ENCODE peak calls at places on chromosomes 5 and 9, in nine cellular contexts. One of them, this sample, is unnamed.

GRCh38 chr5:132526974-132527564 is 16.3 kb downstream of the IL5 start:
- DNase-seq in CD4-positive, alpha-beta T cell: no peak
- DNase-seq in cardiac muscle cell: no peak
- DNase-seq in CD8-positive, alpha-beta T cell: no peak
- DNase-seq in Calu3: no peak
- DNase-seq in GM23338: no peak
- DNase-seq in colonic mucosa: no peak
- DNase-seq in A549: no peak
- DNase-seq in mammary epithelial cell: peak
- DNase-seq in this sample: no peak

GRCh38 chr5:150286820-150287219 is 2.8 kb downstream of the CAMK2A start:
- DNase-seq in CD4-positive, alpha-beta T cell: no peak
- DNase-seq in cardiac muscle cell: no peak
- DNase-seq in CD8-positive, alpha-beta T cell: no peak
- DNase-seq in Calu3: peak
- DNase-seq in GM23338: peak
- DNase-seq in colonic mucosa: no peak
- DNase-seq in A549: peak
- DNase-seq in mammary epithelial cell: no peak
- DNase-seq in this sample: no peak

GRCh38 chr5:72137826-72138409 is 30.6 kb downstream of the MAP1B start:
- DNase-seq in CD4-positive, alpha-beta T cell: no peak
- DNase-seq in cardiac muscle cell: no peak
- DNase-seq in CD8-positive, alpha-beta T cell: no peak
- DNase-seq in Calu3: no peak
- DNase-seq in GM23338: no peak
- DNase-seq in colonic mucosa: no peak
- DNase-seq in A549: no peak
- DNase-seq in mammary epithelial cell: no peak
- DNase-seq in this sample: no peak

GRCh38 chr9:34576943-34577634 is 12.4 kb downstream of the CNTFR start:
- DNase-seq in CD4-positive, alpha-beta T cell: no peak
- DNase-seq in cardiac muscle cell: peak
- DNase-seq in CD8-positive, alpha-beta T cell: no peak
- DNase-seq in Calu3: no peak
- DNase-seq in GM23338: peak
- DNase-seq in colonic mucosa: no peak
- DNase-seq in A549: no peak
- DNase-seq in mammary epithelial cell: no peak
- DNase-seq in this sample: no peak

GRCh38 chr9:23663536-23663935 is 162.5 kb downstream of the ELAVL2 start:
- DNase-seq in CD4-positive, alpha-beta T cell: no peak
- DNase-seq in cardiac muscle cell: no peak
- DNase-seq in CD8-positive, alpha-beta T cell: no peak
- DNase-seq in Calu3: no peak
- DNase-seq in GM23338: no peak
- DNase-seq in colonic mucosa: peak
- DNase-seq in A549: no peak
- DNase-seq in mammary epithelial cell: peak
- DNase-seq in this sample: no peak

GRCh38 chr5:126015244-126016054 is 407.8 kb upstream of the GRAMD2B start:
- DNase-seq in CD4-positive, alpha-beta T cell: no peak
- DNase-seq in cardiac muscle cell: peak
- DNase-seq in CD8-positive, alpha-beta T cell: no peak
- DNase-seq in Calu3: no peak
- DNase-seq in GM23338: no peak
- DNase-seq in colonic mucosa: no peak
- DNase-seq in A549: no peak
- DNase-seq in mammary epithelial cell: peak
- DNase-seq in this sample: no peak

GRCh38 chr5:32523625-32524024 is 61.7 kb upstream of the SUB1 start:
- DNase-seq in CD4-positive, alpha-beta T cell: no peak
- DNase-seq in cardiac muscle cell: no peak
- DNase-seq in CD8-positive, alpha-beta T cell: no peak
- DNase-seq in Calu3: peak
- DNase-seq in GM23338: peak
- DNase-seq in colonic mucosa: no peak
- DNase-seq in A549: peak
- DNase-seq in mammary epithelial cell: no peak
- DNase-seq in this sample: no peak

GRCh38 chr5:138850854-138851253 is 24.3 kb downstream of the LRRTM2 start:
- DNase-seq in CD4-positive, alpha-beta T cell: no peak
- DNase-seq in cardiac muscle cell: no peak
- DNase-seq in CD8-positive, alpha-beta T cell: no peak
- DNase-seq in Calu3: no peak
- DNase-seq in GM23338: no peak
- DNase-seq in colonic mucosa: no peak
- DNase-seq in A549: no peak
- DNase-seq in mammary epithelial cell: no peak
- DNase-seq in this sample: no peak

GRCh38 chr9:121954477-121955175 is 138.5 kb downstream of the TTLL11 start:
- DNase-seq in CD4-positive, alpha-beta T cell: no peak
- DNase-seq in cardiac muscle cell: peak
- DNase-seq in CD8-positive, alpha-beta T cell: no peak
- DNase-seq in Calu3: no peak
- DNase-seq in GM23338: no peak
- DNase-seq in colonic mucosa: no peak
- DNase-seq in A549: no peak
- DNase-seq in mammary epithelial cell: no peak
- DNase-seq in this sample: no peak

DNA sequence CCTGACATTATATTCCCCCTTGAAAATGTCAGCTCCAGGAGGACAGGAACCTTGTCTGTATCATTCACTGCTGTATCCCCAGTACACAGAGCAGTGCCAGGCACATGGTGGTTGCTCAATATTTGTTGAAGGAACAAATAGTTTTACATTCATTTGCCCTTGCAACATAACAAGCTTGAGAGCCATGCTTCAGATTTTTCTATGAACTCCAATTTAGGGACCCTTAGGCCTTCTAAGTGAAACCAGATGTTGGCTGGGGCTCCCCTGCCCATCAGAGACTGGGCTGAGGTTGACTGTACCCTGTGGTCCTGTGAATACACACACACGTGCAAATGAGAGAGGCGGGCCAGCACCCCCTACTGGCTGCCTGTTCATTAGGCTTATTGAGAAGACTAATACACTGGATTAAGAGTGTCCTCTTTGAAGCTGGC is 214.9 kb upstream of the WWC1 start:
- DNase-seq in CD4-positive, alpha-beta T cell: no peak
- DNase-seq in cardiac muscle cell: peak
- DNase-seq in CD8-positive, alpha-beta T cell: no peak
- DNase-seq in Calu3: peak
- DNase-seq in GM23338: peak
- DNase-seq in colonic mucosa: no peak
- DNase-seq in A549: peak
- DNase-seq in mammary epithelial cell: no peak
- DNase-seq in this sample: no peak
- TF ChIP-seq CTCF in CD4-positive, alpha-beta T cell: no peak
- TF ChIP-seq CTCF in cardiac muscle cell: peak
- TF ChIP-seq CTCF in CD8-positive, alpha-beta T cell: no peak
- TF ChIP-seq CTCF in Calu3: peak
- TF ChIP-seq CTCF in GM23338: peak
- TF ChIP-seq CTCF in colonic mucosa: no peak
- TF ChIP-seq CTCF in A549: peak
- TF ChIP-seq CTCF in mammary epithelial cell: peak
- TF ChIP-seq CTCF in this sample: no peak

DNA sequence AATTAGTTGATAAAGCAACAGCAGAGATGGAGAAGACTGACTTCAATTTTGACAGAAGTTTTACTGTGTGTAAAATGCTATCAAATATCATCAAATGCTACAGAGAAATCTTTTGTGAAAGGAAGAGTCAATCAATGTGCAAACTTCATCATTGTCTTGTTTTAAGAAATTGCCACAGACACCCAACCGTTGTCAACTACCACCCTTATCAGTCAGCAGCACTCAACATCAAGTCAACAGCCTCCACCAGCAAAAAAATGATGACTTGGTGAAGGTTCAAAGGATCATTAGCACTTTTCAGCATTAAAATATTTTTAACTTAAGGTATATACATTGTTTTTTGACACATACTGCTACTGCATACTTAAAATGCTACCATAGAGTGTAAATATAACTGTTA is 888.8 kb downstream of the CDH18 start:
- DNase-seq in CD4-positive, alpha-beta T cell: no peak
- DNase-seq in cardiac muscle cell: no peak
- DNase-seq in CD8-positive, alpha-beta T cell: no peak
- DNase-seq in Calu3: no peak
- DNase-seq in GM23338: no peak
- DNase-seq in colonic mucosa: no peak
- DNase-seq in A549: no peak
- DNase-seq in mammary epithelial cell: no peak
- DNase-seq in this sample: no peak
- TF ChIP-seq CTCF in CD4-positive, alpha-beta T cell: no peak
- TF ChIP-seq CTCF in cardiac muscle cell: no peak
- TF ChIP-seq CTCF in CD8-positive, alpha-beta T cell: no peak
- TF ChIP-seq CTCF in Calu3: no peak
- TF ChIP-seq CTCF in GM23338: no peak
- TF ChIP-seq CTCF in colonic mucosa: no peak
- TF ChIP-seq CTCF in A549: no peak
- TF ChIP-seq CTCF in mammary epithelial cell: no peak
- TF ChIP-seq CTCF in this sample: no peak

GRCh38 chr5:117454716-117455212 is 880.1 kb upstream of the SEMA6A start:
- DNase-seq in CD4-positive, alpha-beta T cell: no peak
- DNase-seq in cardiac muscle cell: peak
- DNase-seq in CD8-positive, alpha-beta T cell: peak
- DNase-seq in Calu3: peak
- DNase-seq in GM23338: peak
- DNase-seq in colonic mucosa: peak
- DNase-seq in A549: peak
- DNase-seq in mammary epithelial cell: peak
- DNase-seq in this sample: peak

GRCh38 chr5:117461403-117461802 is 886.8 kb upstream of the SEMA6A start:
- DNase-seq in CD4-positive, alpha-beta T cell: no peak
- DNase-seq in cardiac muscle cell: no peak
- DNase-seq in CD8-positive, alpha-beta T cell: no peak
- DNase-seq in Calu3: no peak
- DNase-seq in GM23338: no peak
- DNase-seq in colonic mucosa: no peak
- DNase-seq in A549: no peak
- DNase-seq in mammary epithelial cell: no peak
- DNase-seq in this sample: no peak

DNA sequence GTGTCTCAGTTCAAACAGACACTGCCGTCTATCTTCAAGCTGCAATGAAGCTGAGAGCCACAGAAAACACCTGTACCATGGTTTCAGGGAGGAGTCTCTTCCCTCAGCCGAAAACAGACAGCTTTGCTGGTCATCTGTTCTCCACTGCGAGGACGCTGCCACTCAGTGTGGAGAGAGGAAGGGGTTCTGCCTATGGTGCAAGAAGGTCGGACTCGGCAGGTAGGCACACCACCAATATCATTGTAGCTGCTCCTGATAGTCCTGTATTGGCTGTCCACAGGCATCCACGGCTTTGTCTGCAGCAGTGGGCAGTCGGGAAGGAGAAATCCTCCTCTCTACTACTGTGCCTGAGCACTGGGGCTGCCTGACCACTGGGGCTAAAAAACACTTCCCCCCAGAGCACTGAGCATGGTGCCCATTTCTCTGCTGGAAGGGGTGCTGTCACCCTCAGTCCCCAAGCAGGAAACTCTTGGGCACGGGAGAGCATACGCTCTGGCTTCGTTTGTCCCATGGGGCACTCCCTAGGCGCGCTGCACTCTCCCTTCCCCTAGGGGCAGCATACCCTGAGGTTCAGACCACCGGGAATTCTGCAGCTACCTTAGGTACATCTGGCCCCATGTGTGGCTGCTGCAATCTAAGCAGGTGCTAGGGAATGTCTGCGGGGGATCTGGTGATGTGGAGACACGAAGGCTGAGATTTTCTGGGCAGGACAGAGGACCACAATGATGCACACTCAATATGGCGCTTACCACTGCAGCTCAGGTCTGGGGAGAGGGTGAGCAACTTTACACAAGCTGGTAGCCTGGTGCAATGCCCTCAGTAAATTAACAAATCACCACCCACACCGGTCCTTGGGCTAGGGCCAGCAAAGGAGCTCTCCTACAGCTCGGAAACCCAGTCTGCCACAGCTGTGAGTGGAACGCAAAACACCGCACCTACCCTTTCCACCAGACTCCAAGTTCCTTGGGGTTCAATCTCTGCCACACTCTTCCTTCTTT is 880.9 kb upstream of the SEMA6A start:
- DNase-seq in CD4-positive, alpha-beta T cell: no peak
- DNase-seq in cardiac muscle cell: no peak
- DNase-seq in CD8-positive, alpha-beta T cell: no peak
- DNase-seq in Calu3: peak
- DNase-seq in GM23338: peak
- DNase-seq in colonic mucosa: peak
- DNase-seq in A549: no peak
- DNase-seq in mammary epithelial cell: peak
- DNase-seq in this sample: no peak
- TF ChIP-seq CTCF in CD4-positive, alpha-beta T cell: no peak
- TF ChIP-seq CTCF in cardiac muscle cell: peak
- TF ChIP-seq CTCF in CD8-positive, alpha-beta T cell: no peak
- TF ChIP-seq CTCF in Calu3: peak
- TF ChIP-seq CTCF in GM23338: peak
- TF ChIP-seq CTCF in colonic mucosa: peak
- TF ChIP-seq CTCF in A549: no peak
- TF ChIP-seq CTCF in mammary epithelial cell: peak
- TF ChIP-seq CTCF in this sample: no peak

GRCh38 chr9:36868591-36869282 is 165.3 kb downstream of the PAX5 start:
- DNase-seq in CD4-positive, alpha-beta T cell: no peak
- DNase-seq in cardiac muscle cell: no peak
- DNase-seq in CD8-positive, alpha-beta T cell: no peak
- DNase-seq in Calu3: no peak
- DNase-seq in GM23338: no peak
- DNase-seq in colonic mucosa: no peak
- DNase-seq in A549: no peak
- DNase-seq in mammary epithelial cell: no peak
- DNase-seq in this sample: no peak

GRCh38 chr9:36867672-36868471 is 166.2 kb downstream of the PAX5 start:
- DNase-seq in CD4-positive, alpha-beta T cell: no peak
- DNase-seq in cardiac muscle cell: no peak
- DNase-seq in CD8-positive, alpha-beta T cell: no peak
- DNase-seq in Calu3: no peak
- DNase-seq in GM23338: no peak
- DNase-seq in colonic mucosa: peak
- DNase-seq in A549: peak
- DNase-seq in mammary epithelial cell: no peak
- DNase-seq in this sample: no peak

GRCh38 chr9:36865731-36866635 is 168.1 kb downstream of the PAX5 start:
- DNase-seq in CD4-positive, alpha-beta T cell: no peak
- DNase-seq in cardiac muscle cell: no peak
- DNase-seq in CD8-positive, alpha-beta T cell: no peak
- DNase-seq in Calu3: no peak
- DNase-seq in GM23338: no peak
- DNase-seq in colonic mucosa: no peak
- DNase-seq in A549: no peak
- DNase-seq in mammary epithelial cell: no peak
- DNase-seq in this sample: no peak

GRCh38 chr9:36867241-36867640 is 166.8 kb downstream of the PAX5 start:
- DNase-seq in CD4-positive, alpha-beta T cell: no peak
- DNase-seq in cardiac muscle cell: no peak
- DNase-seq in CD8-positive, alpha-beta T cell: no peak
- DNase-seq in Calu3: no peak
- DNase-seq in GM23338: no peak
- DNase-seq in colonic mucosa: no peak
- DNase-seq in A549: no peak
- DNase-seq in mammary epithelial cell: no peak
- DNase-seq in this sample: no peak

DNA sequence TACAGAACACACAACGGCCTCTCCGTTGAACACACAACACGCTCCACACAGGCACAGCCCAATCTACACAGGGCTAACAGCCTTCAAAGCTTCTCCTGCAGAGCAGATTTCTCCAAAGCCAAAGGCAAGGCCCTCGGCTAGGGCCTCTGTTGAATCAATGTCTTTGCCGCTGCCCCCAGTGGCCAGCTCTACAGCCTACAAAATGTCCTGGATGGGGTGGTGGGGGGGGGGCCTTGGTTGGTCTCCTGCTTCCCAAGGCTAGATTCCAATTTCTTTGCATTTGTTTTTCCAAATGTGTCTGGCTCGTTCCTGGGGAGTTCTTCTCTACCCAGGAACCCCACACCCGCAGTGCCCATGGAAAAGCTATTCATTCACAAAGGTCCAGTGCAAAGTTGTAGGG is 167.2 kb downstream of the PAX5 start:
- DNase-seq in CD4-positive, alpha-beta T cell: no peak
- DNase-seq in cardiac muscle cell: no peak
- DNase-seq in CD8-positive, alpha-beta T cell: no peak
- DNase-seq in Calu3: no peak
- DNase-seq in GM23338: peak
- DNase-seq in colonic mucosa: no peak
- DNase-seq in A549: peak
- DNase-seq in mammary epithelial cell: no peak
- DNase-seq in this sample: no peak
- TF ChIP-seq CTCF in CD4-positive, alpha-beta T cell: no peak
- TF ChIP-seq CTCF in cardiac muscle cell: no peak
- TF ChIP-seq CTCF in CD8-positive, alpha-beta T cell: no peak
- TF ChIP-seq CTCF in Calu3: no peak
- TF ChIP-seq CTCF in GM23338: peak
- TF ChIP-seq CTCF in colonic mucosa: no peak
- TF ChIP-seq CTCF in A549: no peak
- TF ChIP-seq CTCF in mammary epithelial cell: no peak
- TF ChIP-seq CTCF in this sample: no peak